ENCODE peak calls at places on chromosomes 5 and 9, in six cellular contexts. M is HCT116, Y is heart left ventricle, J is gastrocnemius medialis, F is lower leg skin, R is ovary. I is an unnamed sample.

GRCh38 chr5:95191330-95191729 is 93.6 kb downstream of the MCTP1 start:
- DNase-seq in Y (no peak), R (no peak), M (no peak), F (no peak), J (no peak), I (no peak)

GRCh38 chr9:123382659-123383511 is 26.9 kb downstream of the CRB2 start:
- DNase-seq in Y (no peak), R (no peak), J (no peak), F (no peak), M (no peak), I (no peak)

GRCh38 chr5:14156611-14157493 is 13.7 kb downstream of the TRIO start:
- DNase-seq in R (peak), Y (peak), J (no peak), M (peak), F (peak), I (peak)

GRCh38 chr9:92850898-92851297 is 26.9 kb downstream of the ZNF484 start:
- DNase-seq in J (no peak), R (no peak), M (no peak), F (no peak), Y (no peak), I (no peak)

GRCh38 chr5:127216906-127217675 is 73.5 kb upstream of the MEGF10 start:
- DNase-seq in Y (no peak), M (no peak), J (no peak), F (no peak), R (no peak), I (no peak)

GRCh38 chr5:112933651-112934365 is 11.8 kb upstream of the REEP5 start:
- DNase-seq in Y (no peak), R (no peak), J (no peak), F (no peak), M (no peak), I (no peak)

GRCh38 chr9:134834957-134835419 is 45.6 kb upstream of the FCN2 start:
- DNase-seq in R (no peak), F (no peak), J (no peak), M (no peak), Y (no peak), I (no peak)

GRCh38 chr9:126205260-126205659 is 121.4 kb upstream of the MVB12B start:
- DNase-seq in R (no peak), J (no peak), F (no peak), M (no peak), Y (no peak), I (no peak)

GRCh38 chr5:87020099-87020934 is 247.4 kb upstream of the RASA1 start:
- DNase-seq in M (no peak), J (peak), Y (peak), R (no peak), F (peak), I (peak)

GRCh38 chr9:95762322-95762721 is 113.2 kb upstream of the ERCC6L2 start:
- DNase-seq in Y (no peak), M (no peak), R (no peak), J (no peak), F (no peak), I (no peak)

GRCh38 chr5:150492621-150493020 is 15.3 kb upstream of the NDST1 start:
- DNase-seq in J (no peak), M (no peak), Y (no peak), R (no peak), F (no peak), I (peak)

GRCh38 chr9:21974542-21975409 is 19.4 kb downstream of the CDKN2A start:
- DNase-seq in Y (no peak), F (no peak), R (no peak), M (peak), J (no peak), I (no peak)

GRCh38 chr9:112010537-112010936 is 113.9 kb downstream of the UGCG start:
- DNase-seq in R (no peak), Y (no peak), M (no peak), F (no peak), J (no peak), I (no peak)

GRCh38 chr9:81993656-81994055 is 5.1 kb downstream of the SPATA31D1 start:
- DNase-seq in Y (no peak), J (no peak), M (no peak), F (no peak), R (no peak), I (no peak)

GRCh38 chr9:11431490-11431889 is 818.7 kb upstream of the PTPRD start:
- DNase-seq in F (no peak), Y (no peak), R (no peak), J (no peak), M (no peak), I (no peak)

GRCh38 chr9:131474711-131475110 is 28.0 kb upstream of the POMT1 start:
- DNase-seq in M (no peak), Y (no peak), R (no peak), F (no peak), J (no peak), I (no peak)

GRCh38 chr9:97984188-97985057 is 1.3 kb downstream of the ANP32B start:
- DNase-seq in M (peak), R (peak), Y (peak), J (peak), F (peak), I (peak)
- TF ChIP-seq POLR2A in M (no peak), R (peak), Y (peak), J (peak), F (no peak), I (peak)

GRCh38 chr9:2015581-2016410 is 649 bp downstream of the SMARCA2 start:
- DNase-seq in M (no peak), R (peak), Y (peak), F (peak), J (peak), I (peak)

GRCh38 chr9:2017209-2017458 is 2.0 kb downstream of the SMARCA2 start:
- DNase-seq in Y (no peak), R (no peak), F (no peak), J (no peak), M (no peak), I (no peak)

GRCh38 chr9:2017459-2018161 is 2.5 kb downstream of the SMARCA2 start:
- DNase-seq in R (peak), M (no peak), Y (peak), F (peak), J (peak), I (peak)

GRCh38 chr9:2018162-2018643 is 3.1 kb downstream of the SMARCA2 start:
- DNase-seq in R (no peak), F (no peak), J (no peak), M (no peak), Y (no peak), I (no peak)

GRCh38 chr9:2016411-2017208 is 1.5 kb downstream of the SMARCA2 start:
- DNase-seq in Y (peak), M (no peak), R (peak), F (peak), J (peak), I (peak)
- TF ChIP-seq POLR2A in Y (no peak), M (no peak), R (peak), F (no peak), J (peak), I (peak)

DNA sequence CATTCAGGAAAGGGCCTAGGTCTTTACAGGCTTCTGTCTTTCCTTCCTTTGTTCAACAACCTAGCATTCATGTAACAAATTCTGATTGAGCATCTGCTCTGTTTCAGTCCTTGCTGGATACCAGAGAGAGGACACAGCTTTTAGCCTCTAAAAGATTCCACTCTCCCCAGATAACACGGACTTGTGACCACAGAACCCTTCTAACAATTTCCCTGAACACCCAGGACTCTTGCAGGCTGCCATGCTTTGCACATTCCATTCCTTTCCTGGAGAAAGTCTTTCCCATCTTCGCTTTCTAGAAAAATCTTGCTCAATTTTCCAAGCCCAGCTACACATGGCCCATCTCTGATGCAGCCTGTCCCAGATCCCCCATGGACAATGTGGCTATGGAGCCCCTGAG is 310.9 kb downstream of the ACTL7B start:
- DNase-seq in J (no peak), Y (no peak), M (no peak), R (no peak), F (no peak), I (no peak)
- TF ChIP-seq POLR2A in J (no peak), Y (no peak), M (no peak), R (no peak), F (no peak), I (no peak)

GRCh38 chr9:130447193-130447816 is 2.5 kb downstream of the ASS1 start:
- DNase-seq in J (no peak), Y (no peak), R (no peak), F (no peak), M (no peak), I (no peak)

GRCh38 chr9:130445268-130445983 is 665 bp downstream of the ASS1 start:
- DNase-seq in R (peak), J (no peak), F (no peak), M (no peak), Y (peak), I (peak)

GRCh38 chr9:130444565-130445221 is at the start of gene ASS1:
- DNase-seq in M (no peak), R (peak), J (peak), Y (peak), F (no peak), I (no peak)

GRCh38 chr9:130448035-130448624 is 3.4 kb downstream of the ASS1 start:
- DNase-seq in M (no peak), J (no peak), F (no peak), Y (no peak), R (no peak), I (no peak)

GRCh38 chr9:130446111-130446861 is 1.5 kb downstream of the ASS1 start:
- DNase-seq in F (peak), Y (peak), R (peak), M (no peak), J (peak), I (peak)
- TF ChIP-seq POLR2A in F (no peak), Y (no peak), R (no peak), M (no peak), J (no peak), I (no peak)

GRCh38 chr5:84634256-84634655 is 249.6 kb upstream of the EDIL3 start:
- DNase-seq in R (no peak), F (no peak), Y (no peak), M (no peak), J (no peak), I (no peak)
- TF ChIP-seq POLR2A in R (no peak), F (no peak), Y (no peak), M (no peak), J (no peak), I (no peak)

DNA sequence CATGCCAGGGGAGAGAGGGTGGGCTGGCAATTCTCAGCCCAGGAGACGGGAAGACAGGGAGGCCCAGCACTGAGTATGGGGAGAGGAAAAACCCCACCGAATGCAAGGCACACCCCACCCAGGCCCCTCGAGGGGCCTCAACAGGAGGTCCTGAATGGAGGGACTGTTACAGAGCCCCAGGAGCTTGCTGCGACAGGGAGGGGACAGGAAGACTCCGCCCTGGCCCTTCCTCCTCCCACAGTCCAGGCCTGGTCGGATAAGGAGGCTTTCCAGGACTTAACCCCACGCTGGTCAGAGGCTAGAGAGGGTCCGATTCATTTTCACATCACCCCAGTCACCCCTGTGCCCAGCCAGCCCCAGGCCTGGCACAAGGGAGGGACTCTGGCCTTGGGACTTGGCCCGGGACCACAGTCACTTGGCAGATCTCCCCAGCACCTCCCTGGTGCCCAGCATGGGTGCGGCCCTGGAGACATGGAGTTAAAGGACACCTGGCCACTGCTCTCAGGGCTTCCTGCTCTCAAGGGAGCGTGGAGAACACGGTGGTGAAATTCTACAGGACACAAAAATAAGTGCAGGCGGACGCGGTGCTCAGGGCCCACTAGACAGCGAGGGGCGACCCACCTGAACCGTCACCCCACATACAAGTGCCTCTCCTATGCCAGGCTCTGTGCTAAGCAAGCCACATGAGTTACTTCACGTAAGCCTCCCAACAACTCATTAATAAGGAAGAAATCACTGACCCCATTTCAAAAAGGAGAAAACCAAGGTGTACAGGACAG is 44.8 kb upstream of the STXBP1 start:
- DNase-seq in J (no peak), Y (peak), F (no peak), R (peak), M (no peak), I (no peak)
- TF ChIP-seq POLR2A in J (no peak), Y (no peak), F (no peak), R (no peak), M (no peak), I (peak)

GRCh38 chr5:2582507-2582906 is 169.0 kb downstream of the IRX2 start:
- DNase-seq in J (no peak), Y (no peak), R (no peak), M (no peak), F (no peak), I (no peak)
- TF ChIP-seq POLR2A in J (no peak), Y (no peak), R (no peak), M (no peak), F (no peak), I (no peak)

GRCh38 chr5:172771439-172772111 is 580 bp upstream of the DUSP1 start:
- DNase-seq in J (no peak), Y (no peak), M (no peak), F (no peak), R (no peak), I (no peak)
- TF ChIP-seq POLR2A in J (no peak), Y (no peak), M (no peak), F (no peak), R (no peak), I (no peak)

DNA sequence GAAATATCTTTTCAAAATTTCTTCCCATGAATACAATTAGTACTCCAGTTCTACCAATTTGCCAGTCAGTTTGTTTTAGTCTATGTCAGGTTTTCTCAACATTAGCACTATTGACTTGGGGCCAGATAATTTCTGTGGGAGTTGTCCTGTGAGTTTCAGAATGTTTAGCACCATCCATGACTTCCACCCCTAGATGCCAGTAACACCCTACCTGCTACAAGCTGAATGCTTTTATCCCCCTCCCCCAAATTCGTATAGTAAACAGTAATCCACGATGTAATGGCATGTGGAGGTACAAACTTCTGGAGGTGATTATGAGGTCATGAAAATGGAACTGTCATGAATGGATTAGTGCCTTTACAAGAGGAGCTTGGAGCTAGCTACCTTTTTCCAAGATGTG is 420.0 kb downstream of the CDH18 start:
- DNase-seq in R (no peak), Y (no peak), J (no peak), F (no peak), M (no peak), I (no peak)
- TF ChIP-seq POLR2A in R (no peak), Y (no peak), J (no peak), F (no peak), M (no peak), I (no peak)

GRCh38 chr9:114099523-114100270 is 605 bp upstream of the KIF12 start:
- DNase-seq in R (no peak), F (no peak), J (no peak), Y (no peak), M (no peak), I (no peak)

GRCh38 chr9:114096866-114097612 is 2.1 kb downstream of the KIF12 start:
- DNase-seq in F (no peak), J (no peak), R (no peak), M (no peak), Y (no peak), I (no peak)

GRCh38 chr9:114098660-114099522 is at the start of gene KIF12:
- DNase-seq in M (peak), J (no peak), F (no peak), R (no peak), Y (no peak), I (no peak)

GRCh38 chr9:114097613-114098020 is 1.5 kb downstream of the KIF12 start:
- DNase-seq in Y (no peak), F (no peak), J (no peak), R (no peak), M (no peak), I (no peak)

DNA sequence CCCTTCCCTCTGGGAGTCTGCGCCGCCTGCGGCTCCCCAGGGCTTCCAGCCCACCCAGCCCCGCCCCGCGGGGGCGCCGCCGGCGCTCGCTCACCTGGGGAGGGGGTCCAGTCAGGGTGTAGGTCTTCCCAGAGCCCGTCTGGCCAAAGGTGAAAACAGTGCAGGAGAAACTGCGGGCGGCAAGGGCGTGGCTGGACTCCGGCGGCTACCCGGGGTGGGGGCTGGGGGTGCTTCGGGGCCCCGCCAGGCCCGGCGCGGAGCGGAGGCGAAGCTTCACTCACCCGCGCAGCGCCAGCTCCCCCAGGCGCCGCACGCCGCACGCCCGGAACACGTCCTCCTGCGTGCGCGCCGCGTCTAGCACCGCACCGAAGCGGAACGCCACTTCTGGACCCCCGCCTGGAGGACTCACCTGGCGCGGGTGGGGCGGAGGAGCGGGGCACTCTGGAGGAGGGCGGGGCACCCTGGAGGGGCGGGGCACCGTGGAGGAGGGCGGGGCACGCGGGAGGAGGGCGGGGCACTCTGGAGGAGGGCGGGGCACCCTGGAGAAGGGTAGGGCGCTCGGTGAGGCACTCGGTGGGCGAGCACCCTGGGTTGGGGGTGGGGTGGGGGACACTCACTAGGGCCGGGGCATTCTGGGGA is 952 bp downstream of the KIF12 start:
- DNase-seq in R (no peak), Y (no peak), F (no peak), J (no peak), M (peak), I (no peak)
- TF ChIP-seq POLR2A in R (no peak), Y (no peak), F (no peak), J (no peak), M (no peak), I (no peak)

I was measured in H54.